ENCODE peak calls at places on chromosomes 4 and X, in seven cellular contexts. Y is T-helper 17 cell; G is heart right ventricle; Z is GM19239; L is HEK293T; D is stimulated activated CD4-positive, alpha-beta T cell treated with anti-CD3 and anti-CD28 coated beads, Interleukin-4, amount 100 ng/mL, for 1 hour; U is RWPE1. K is an unnamed sample.

GRCh38 chr4:80333121-80333520 is 2.4 kb upstream of the CFAP299 start:
- DNase-seq in U (no peak), D (no peak), G (no peak), L (no peak), Z (no peak), Y (no peak), K (no peak)

GRCh38 chr4:175970734-175971133 is 94.9 kb upstream of the WDR17 start:
- DNase-seq in D (no peak), Z (no peak), Y (no peak), U (no peak), G (no peak), L (no peak), K (no peak)

GRCh38 chr4:115851918-115852766 is 738.7 kb upstream of the NDST4 start:
- DNase-seq in L (peak), G (no peak), D (no peak), Y (no peak), U (peak), Z (peak), K (no peak)

GRCh38 chr4:152482211-152482610 is 53.7 kb downstream of the FBXW7 start:
- DNase-seq in Z (no peak), G (no peak), U (no peak), L (no peak), Y (no peak), D (no peak), K (no peak)

GRCh38 chr4:187666634-187667033 is 328.9 kb upstream of the ZFP42 start:
- DNase-seq in L (no peak), Y (no peak), Z (no peak), D (no peak), G (no peak), U (no peak), K (no peak)

GRCh38 chr4:173835863-173836262 is 305.8 kb upstream of the HAND2 start:
- DNase-seq in U (no peak), Y (no peak), G (peak), D (no peak), L (no peak), Z (no peak), K (no peak)

GRCh38 chr4:173529505-173530325 is at the start of gene HAND2:
- DNase-seq in D (no peak), G (peak), L (peak), U (no peak), Z (no peak), Y (no peak), K (no peak)

GRCh38 chr4:1603413-1604135 is 80.5 kb downstream of the FAM53A start:
- DNase-seq in Z (no peak), G (no peak), D (no peak), L (no peak), U (no peak), Y (no peak), K (no peak)

GRCh38 chr4:125582302-125582701 is 267.5 kb downstream of the FAT4 start:
- DNase-seq in D (no peak), L (no peak), U (no peak), Z (no peak), Y (no peak), G (no peak), K (no peak)

GRCh38 chr4:110245567-110245966 is 47.2 kb upstream of the ELOVL6 start:
- DNase-seq in D (no peak), U (peak), Y (no peak), G (no peak), Z (no peak), L (no peak), K (no peak)

GRCh38 chr4:102620697-102621497 is 119.7 kb downstream of the NFKB1 start:
- DNase-seq in Z (no peak), G (no peak), L (peak), Y (no peak), U (peak), D (no peak), K (no peak)

GRCh38 chr4:176303938-176304337 is 15.8 kb upstream of the SPCS3 start:
- DNase-seq in U (no peak), Z (no peak), L (no peak), D (no peak), Y (no peak), G (no peak), K (no peak)

GRCh38 chr4:32022071-32022470 is 1301.9 kb downstream of the PCDH7 start:
- DNase-seq in Z (no peak), U (no peak), L (no peak), G (no peak), Y (no peak), D (no peak), K (no peak)

GRCh38 chrX:57156397-57157049 is 19.3 kb upstream of the SPIN2A start:
- DNase-seq in Z (no peak), U (no peak), D (no peak), G (peak), L (peak), Y (no peak), K (no peak)

GRCh38 chr4:107711831-107712230 is 8.2 kb downstream of the PAPSS1 start:
- DNase-seq in U (no peak), Y (no peak), G (no peak), D (no peak), Z (no peak), L (no peak), K (no peak)

GRCh38 chrX:78119521-78120227 is 15.6 kb downstream of the PGK1 start:
- DNase-seq in U (no peak), L (peak), G (no peak), Y (no peak), D (no peak), Z (no peak), K (no peak)

GRCh38 chr4:55023030-55023429 is 102.4 kb downstream of the KDR start:
- DNase-seq in D (no peak), U (no peak), G (no peak), L (no peak), Y (no peak), Z (no peak), K (no peak)

GRCh38 chr4:16706251-16706650 is 192.2 kb downstream of the LDB2 start:
- DNase-seq in U (no peak), L (no peak), G (no peak), Z (no peak), Y (no peak), D (no peak), K (no peak)

GRCh38 chr4:162959056-162959455 is 207.6 kb downstream of the NAF1 start:
- DNase-seq in U (no peak), D (no peak), G (no peak), L (peak), Z (no peak), Y (no peak), K (no peak)

GRCh38 chr4:6963139-6963611 is 53.5 kb downstream of the TBC1D14 start:
- DNase-seq in D (no peak), Z (no peak), G (no peak), U (no peak), Y (no peak), L (no peak), K (no peak)

GRCh38 chr4:66574145-66574978 is 904.1 kb upstream of the EPHA5 start:
- DNase-seq in U (no peak), L (no peak), Y (no peak), Z (no peak), D (no peak), G (no peak), K (no peak)

GRCh38 chrX:14032383-14032782 is 2.7 kb upstream of the GEMIN8 start:
- DNase-seq in L (peak), G (peak), Z (no peak), U (no peak), Y (peak), D (peak), K (peak)

GRCh38 chrX:38660395-38661179 is 99.2 kb downstream of the TSPAN7 start:
- DNase-seq in Y (no peak), U (no peak), D (no peak), G (no peak), Z (no peak), L (no peak), K (no peak)

GRCh38 chrX:119391279-119391678 is 7.9 kb upstream of the SLC25A43 start:
- DNase-seq in Z (peak), U (no peak), L (peak), G (no peak), D (no peak), Y (no peak), K (no peak)

GRCh38 chrX:71533850-71534515 is 1.1 kb downstream of the OGT start:
- DNase-seq in D (peak), Z (no peak), U (no peak), G (peak), L (peak), Y (peak), K (peak)

GRCh38 chr4:158775091-158775651 is 6.3 kb downstream of the FNIP2 start:
- DNase-seq in D (no peak), Z (no peak), G (peak), Y (no peak), U (peak), L (no peak), K (no peak)

GRCh38 chr4:634599-634985 is 9.2 kb downstream of the PDE6B start:
- DNase-seq in Y (no peak), D (no peak), G (no peak), U (no peak), L (no peak), Z (no peak), K (no peak)

GRCh38 chr4:112185740-112186670 is 40.8 kb downstream of the FAM241A start:
- DNase-seq in G (no peak), D (no peak), L (no peak), Z (no peak), Y (no peak), U (no peak), K (no peak)

GRCh38 chr4:76954489-76954888 is 4.9 kb downstream of the SEPTIN11 start:
- DNase-seq in Y (no peak), G (no peak), U (no peak), D (no peak), L (no peak), Z (no peak), K (no peak)

GRCh38 chr4:45946699-45947098 is 177.2 kb downstream of the GABRG1 start:
- DNase-seq in L (no peak), Z (no peak), D (no peak), G (no peak), Y (no peak), U (no peak), K (no peak)

GRCh38 chr4:21413807-21414370 is 534.7 kb downstream of the KCNIP4 start:
- DNase-seq in D (no peak), U (no peak), L (no peak), Y (no peak), G (no peak), Z (no peak), K (no peak)

K was measured in T-helper 22 cell.